ENCODE peak calls at places on chromosomes 4 and X, in six cellular contexts. J is left ventricle myocardium inferior, E is fibroblast of lung, F is thoracic aorta, I is tibial nerve, H is astrocyte. G is an unnamed sample.

GRCh38 chr4:151227731-151228130 is 49.2 kb upstream of the PRSS48 start:
- DNase-seq in I (peak; percentile 81), E (peak; percentile 85), F (peak; percentile 15), J (peak; percentile 58), H (peak; percentile 82), G (peak; percentile 89)

GRCh38 chr4:2714071-2714770 is 41.9 kb downstream of the TNIP2 start:
- DNase-seq in E (peak; percentile 37), I (no peak), F (no peak), H (peak; percentile 17), J (peak; percentile 26), G (no peak)

GRCh38 chr4:91502365-91502764 is 801.4 kb upstream of the GRID2 start:
- DNase-seq in J (no peak), I (no peak), F (no peak), E (peak; percentile 1), H (no peak), G (no peak)

GRCh38 chr4:52425751-52426326 is 233.3 kb downstream of the USP46 start:
- DNase-seq in J (no peak), F (no peak), H (no peak), E (no peak), I (no peak), G (no peak)

GRCh38 chr4:145567471-145567870 is 51.7 kb upstream of the MMAA start:
- DNase-seq in H (no peak), J (no peak), I (no peak), F (no peak), E (no peak), G (no peak)

GRCh38 chrX:108139303-108139702 is 47.7 kb downstream of the ATG4A start:
- DNase-seq in J (no peak), H (no peak), F (no peak), I (no peak), E (no peak), G (no peak)

GRCh38 chrX:135275973-135276372 is 24.1 kb downstream of the ETDA start:
- DNase-seq in E (no peak), J (no peak), I (no peak), H (no peak), F (no peak), G (no peak)

GRCh38 chr4:113958766-113959540 is 20.5 kb downstream of the ARSJ start:
- DNase-seq in I (no peak), J (no peak), H (peak; percentile 95), F (no peak), E (peak; percentile 96), G (no peak)

GRCh38 chrX:150258463-150259430 is 104.4 kb upstream of the MAMLD1 start:
- DNase-seq in I (no peak), J (no peak), F (no peak), H (peak; percentile 43), E (peak; percentile 57), G (no peak)

GRCh38 chrX:50202539-50202938 is 1.7 kb upstream of the AKAP4 start:
- DNase-seq in E (no peak), I (no peak), H (no peak), F (no peak), J (no peak), G (no peak)

GRCh38 chr4:71602271-71602890 is 181.5 kb downstream of the GC start:
- DNase-seq in F (no peak), E (peak; percentile 84), I (no peak), J (no peak), H (peak; percentile 79), G (no peak)

GRCh38 chrX:110384490-110384889 is 25.8 kb downstream of the RTL9 start:
- DNase-seq in J (no peak), E (peak; percentile 79), I (no peak), H (peak; percentile 66), F (no peak), G (no peak)

GRCh38 chr4:20299515-20299914 is 47.8 kb downstream of the SLIT2 start:
- DNase-seq in H (no peak), J (no peak), F (no peak), E (peak; percentile 36), I (no peak), G (no peak)

GRCh38 chrX:153597351-153597750 is 1.6 kb downstream of the CCNQ start:
- DNase-seq in H (no peak), J (no peak), I (no peak), F (no peak), E (no peak), G (no peak)

GRCh38 chr4:35250771-35251170 is 993.5 kb downstream of the ARAP2 start:
- DNase-seq in F (no peak), J (no peak), H (peak; percentile 1), E (no peak), I (no peak), G (no peak)

GRCh38 chr4:145731026-145731425 is 51.1 kb downstream of the C4orf51 start:
- DNase-seq in I (no peak), E (peak; percentile 63), J (no peak), F (no peak), H (peak; percentile 57), G (no peak)

GRCh38 chr4:110970642-110971041 is 347.8 kb upstream of the PITX2 start:
- DNase-seq in F (no peak), E (peak; percentile 15), H (peak; percentile 5), I (no peak), J (no peak), G (no peak)

GRCh38 chr4:22315643-22316042 is 200.2 kb downstream of the ADGRA3 start:
- DNase-seq in H (peak; percentile 8), E (peak; percentile 19), I (no peak), F (no peak), J (no peak), G (no peak)

GRCh38 chrX:153592966-153593688 is 5.8 kb downstream of the CCNQ start:
- DNase-seq in J (peak; percentile 69), E (no peak), F (no peak), H (no peak), I (no peak), G (no peak)

GRCh38 chr4:71472946-71473345 is 134.1 kb downstream of the SLC4A4 start:
- DNase-seq in F (no peak), I (no peak), E (peak; percentile 91), H (peak; percentile 87), J (no peak), G (no peak)

GRCh38 chrX:24081661-24082154 is 27.0 kb downstream of the EIF2S3 start:
- DNase-seq in I (peak; percentile 11), H (peak; percentile 27), J (peak; percentile 30), F (no peak), E (peak; percentile 45), G (peak; percentile 36)

GRCh38 chrX:10990418-10990817 is 120.7 kb upstream of the HCCS start:
- DNase-seq in F (no peak), E (no peak), I (no peak), H (no peak), J (no peak), G (no peak)

GRCh38 chr4:37130465-37130864 is 114.1 kb upstream of the NWD2 start:
- DNase-seq in I (no peak), E (no peak), J (no peak), F (no peak), H (no peak), G (no peak)

GRCh38 chr4:140675599-140676231 is 80.5 kb downstream of the TBC1D9 start:
- DNase-seq in J (no peak), E (peak; percentile 36), H (peak; percentile 29), F (no peak), I (no peak), G (no peak)

GRCh38 chr4:182091128-182091527 is 152.1 kb upstream of the TENM3 start:
- DNase-seq in I (no peak), E (no peak), F (no peak), H (no peak), J (no peak), G (no peak)

GRCh38 chr4:88866862-88867550 is 169.4 kb upstream of the NAP1L5 start:
- DNase-seq in H (no peak), E (peak; percentile 17), I (no peak), J (no peak), F (no peak), G (no peak)

GRCh38 chr4:184653650-184654049 is 4.1 kb downstream of the PRIMPOL start:
- DNase-seq in J (no peak), H (peak; percentile 35), F (no peak), E (peak; percentile 52), I (no peak), G (no peak)

GRCh38 chr4:22238742-22239141 is 277.1 kb downstream of the ADGRA3 start:
- DNase-seq in H (no peak), J (no peak), E (no peak), F (no peak), I (no peak), G (no peak)

GRCh38 chr4:77821775-77822174 is 2.6 kb upstream of the CNOT6L start:
- DNase-seq in F (no peak), J (no peak), E (no peak), H (no peak), I (no peak), G (no peak)

DNA sequence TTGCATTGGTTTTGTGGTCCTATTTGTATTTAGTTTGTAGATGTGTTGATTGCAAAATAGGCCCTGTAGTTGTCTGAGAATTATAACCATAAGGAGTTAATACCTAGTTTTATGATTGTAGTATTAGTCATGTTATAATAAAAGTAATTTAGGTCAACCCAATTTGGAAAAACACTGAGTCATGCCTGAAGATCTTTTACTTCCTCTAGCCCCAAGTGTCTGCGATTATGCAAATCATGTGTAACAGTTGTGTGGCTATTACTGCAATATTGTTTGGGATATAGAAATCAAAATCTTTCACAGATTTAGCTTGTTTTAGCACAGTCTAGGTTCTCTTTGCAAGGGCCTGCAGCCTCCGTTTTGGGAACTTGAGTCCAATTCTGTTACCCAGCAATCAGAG is 12.6 kb downstream of the SRD5A3 start:
- DNase-seq in F (no peak), H (peak; percentile 80), I (no peak), E (peak; percentile 84), J (no peak), G (no peak)
- H3K4me3 ChIP-seq in F (peak overlapping the region; percentile 59), H (no peak overlapping the region), I (no peak overlapping the region), E (no peak overlapping the region), J (no peak overlapping the region), G (no peak overlapping the region)

GRCh38 chrX:105701310-105702052 is 120.9 kb upstream of the NRK start:
- DNase-seq in J (no peak), H (no peak), I (no peak), F (no peak), E (peak; percentile 2), G (no peak)
- TF ChIP-seq CTCF in J (peak; percentile 40), H (peak; percentile 8), I (no peak), F (no peak), E (no peak), G (no peak)

GRCh38 chrX:42420431-42420830 is 357.5 kb downstream of the PPP1R2C start:
- DNase-seq in H (no peak), E (no peak), F (no peak), I (no peak), J (no peak), G (no peak)

GRCh38 chrX:42414057-42414456 is 363.9 kb downstream of the PPP1R2C start:
- DNase-seq in J (no peak), E (no peak), F (no peak), H (no peak), I (no peak), G (no peak)

GRCh38 chrX:42415636-42416035 is 362.3 kb downstream of the PPP1R2C start:
- DNase-seq in E (no peak), I (no peak), F (no peak), J (no peak), H (no peak), G (no peak)
- H3K27me3 ChIP-seq in E (no peaks in the 10 kb centered on the region), I (no peaks in the 10 kb centered on the region), F (no peaks in the 10 kb centered on the region), J (no peaks in the 10 kb centered on the region), H (no peaks in the 10 kb centered on the region), G (no peaks in the 10 kb centered on the region)

DNA sequence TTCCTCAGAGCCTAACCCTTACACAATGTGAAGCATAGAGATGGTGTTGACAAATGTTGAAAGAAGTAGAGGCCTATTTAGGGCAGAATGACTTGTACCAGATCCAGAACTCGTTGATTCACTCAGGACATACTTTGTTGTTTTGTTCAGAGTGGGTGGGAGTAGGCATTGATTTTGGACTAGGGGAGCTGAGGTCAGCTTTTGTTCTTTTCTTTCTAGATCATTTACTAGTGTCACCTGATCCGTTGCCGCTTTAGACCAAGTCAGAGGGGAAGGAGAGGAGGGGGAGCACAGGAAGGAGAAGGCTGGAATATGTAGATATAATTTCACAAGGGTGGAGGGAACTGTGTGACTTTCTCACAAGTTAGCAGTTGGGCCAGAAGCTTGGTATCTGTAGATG is 282.4 kb upstream of the GPC4 start:
- DNase-seq in I (no peak), J (no peak), F (no peak), H (no peak), E (no peak), G (no peak)
- H3K4me3 ChIP-seq in I (no peak overlapping the region), J (no peak overlapping the region), F (no peak overlapping the region), H (no peak overlapping the region), E (no peak overlapping the region), G (no peak overlapping the region)